ENCODE peak calls at places on chromosomes 13 and 19, in nine cellular contexts. One of them, this sample, is unnamed.

GRCh38 chr19:1027953-1028902 is 1.8 kb downstream of the CNN2 start:
- DNase-seq in transverse colon: peak; percentile 84
- DNase-seq in A549: peak; percentile 68
- DNase-seq in HepG2: peak; percentile 83
- DNase-seq in tibial nerve: no peak
- DNase-seq in ovary: peak; percentile 92
- DNase-seq in K562: peak; percentile 81
- DNase-seq in GM12878: no peak
- DNase-seq in stomach: peak; percentile 80
- DNase-seq in this sample: no peak

GRCh38 chr19:33631628-33631995 is 9.9 kb downstream of the CHST8 start:
- DNase-seq in HepG2: no peak
- DNase-seq in K562: no peak
- DNase-seq in GM12878: no peak
- DNase-seq in stomach: peak; percentile 3
- DNase-seq in transverse colon: no peak
- DNase-seq in ovary: no peak
- DNase-seq in tibial nerve: no peak
- DNase-seq in A549: no peak
- DNase-seq in this sample: no peak

GRCh38 chr13:59745395-59745788 is 418.3 kb downstream of the DIAPH3 start:
- DNase-seq in GM12878: no peak
- DNase-seq in stomach: no peak
- DNase-seq in K562: no peak
- DNase-seq in ovary: no peak
- DNase-seq in tibial nerve: no peak
- DNase-seq in HepG2: peak; percentile 25
- DNase-seq in transverse colon: no peak
- DNase-seq in A549: no peak
- DNase-seq in this sample: no peak

GRCh38 chr19:5804516-5805464 is at the start of gene NRTN:
- DNase-seq in ovary: peak; percentile 34
- DNase-seq in A549: no peak
- DNase-seq in transverse colon: peak; percentile 67
- DNase-seq in tibial nerve: no peak
- DNase-seq in K562: peak; percentile 85
- DNase-seq in stomach: peak; percentile 69
- DNase-seq in GM12878: no peak
- DNase-seq in HepG2: no peak
- DNase-seq in this sample: no peak

GRCh38 chr13:23440821-23441608 is 7.5 kb upstream of the SACS start:
- DNase-seq in GM12878: no peak
- DNase-seq in stomach: no peak
- DNase-seq in HepG2: no peak
- DNase-seq in ovary: no peak
- DNase-seq in A549: peak; percentile 20
- DNase-seq in K562: no peak
- DNase-seq in tibial nerve: no peak
- DNase-seq in transverse colon: no peak
- DNase-seq in this sample: no peak

GRCh38 chr13:106755542-106755941 is 187.6 kb upstream of the ARGLU1 start:
- DNase-seq in GM12878: no peak
- DNase-seq in HepG2: no peak
- DNase-seq in stomach: no peak
- DNase-seq in transverse colon: no peak
- DNase-seq in tibial nerve: no peak
- DNase-seq in K562: no peak
- DNase-seq in ovary: no peak
- DNase-seq in A549: no peak
- DNase-seq in this sample: no peak

GRCh38 chr19:24159707-24160106 is 72.7 kb downstream of the ZNF254 start:
- DNase-seq in GM12878: no peak
- DNase-seq in K562: no peak
- DNase-seq in stomach: no peak
- DNase-seq in transverse colon: no peak
- DNase-seq in A549: peak; percentile 35
- DNase-seq in HepG2: peak; percentile 29
- DNase-seq in tibial nerve: no peak
- DNase-seq in ovary: no peak
- DNase-seq in this sample: no peak

GRCh38 chr19:35088514-35088913 is 27.1 kb upstream of the FXYD3 start:
- DNase-seq in HepG2: no peak
- DNase-seq in tibial nerve: no peak
- DNase-seq in A549: peak; percentile 70
- DNase-seq in GM12878: no peak
- DNase-seq in transverse colon: no peak
- DNase-seq in K562: no peak
- DNase-seq in stomach: no peak
- DNase-seq in ovary: no peak
- DNase-seq in this sample: no peak

GRCh38 chr13:47480941-47481340 is 520.1 kb downstream of the SUCLA2 start:
- DNase-seq in K562: no peak
- DNase-seq in tibial nerve: no peak
- DNase-seq in stomach: no peak
- DNase-seq in transverse colon: no peak
- DNase-seq in HepG2: no peak
- DNase-seq in A549: no peak
- DNase-seq in GM12878: no peak
- DNase-seq in ovary: no peak
- DNase-seq in this sample: no peak
- TF ChIP-seq POLR2A in K562: no peak
- TF ChIP-seq POLR2A in tibial nerve: no peak
- TF ChIP-seq POLR2A in stomach: no peak
- TF ChIP-seq POLR2A in transverse colon: no peak
- TF ChIP-seq POLR2A in HepG2: no peak
- TF ChIP-seq POLR2A in A549: no peak
- TF ChIP-seq POLR2A in GM12878: no peak
- TF ChIP-seq POLR2A in ovary: no peak
- TF ChIP-seq POLR2A in this sample: no peak

DNA sequence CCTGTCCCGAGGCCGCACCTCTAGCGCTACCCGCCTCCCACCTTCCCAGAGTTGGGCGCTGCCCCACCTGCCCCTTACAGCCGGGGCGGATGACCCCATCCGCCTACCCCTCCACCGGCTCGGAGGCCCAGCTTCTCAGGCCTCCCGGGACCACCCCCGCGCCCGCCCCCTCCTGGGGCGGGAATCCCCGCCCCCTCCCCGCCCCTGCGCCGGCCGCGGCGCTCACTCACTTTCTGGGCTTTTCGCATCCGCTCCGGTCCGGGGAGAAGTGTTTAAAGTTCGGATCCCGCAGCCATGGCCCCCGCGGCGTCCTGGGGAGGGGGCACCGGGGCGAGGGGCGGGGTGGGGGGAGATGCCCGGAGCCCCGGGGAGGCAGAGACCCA is 448 bp downstream of the ERFL start:
- DNase-seq in transverse colon: peak; percentile 39
- DNase-seq in K562: peak; percentile 77
- DNase-seq in tibial nerve: no peak
- DNase-seq in HepG2: no peak
- DNase-seq in ovary: no peak
- DNase-seq in A549: no peak
- DNase-seq in GM12878: no peak
- DNase-seq in stomach: no peak
- DNase-seq in this sample: no peak
- TF ChIP-seq EP300 in transverse colon: no peak
- TF ChIP-seq EP300 in K562: no peak
- TF ChIP-seq EP300 in tibial nerve: no peak
- TF ChIP-seq EP300 in HepG2: no peak
- TF ChIP-seq EP300 in ovary: no peak
- TF ChIP-seq EP300 in A549: no peak
- TF ChIP-seq EP300 in GM12878: no peak
- TF ChIP-seq EP300 in stomach: no peak
- TF ChIP-seq EP300 in this sample: no peak

GRCh38 chr19:46614114-46614701 is 10.7 kb downstream of the PTGIR start:
- DNase-seq in GM12878: no peak
- DNase-seq in ovary: peak; percentile 88
- DNase-seq in K562: peak; percentile 88
- DNase-seq in A549: peak; percentile 86
- DNase-seq in stomach: peak; percentile 88
- DNase-seq in transverse colon: peak; percentile 88
- DNase-seq in HepG2: peak; percentile 61
- DNase-seq in tibial nerve: peak; percentile 91
- DNase-seq in this sample: peak; percentile 97
- H3K4me1 ChIP-seq in GM12878: peaks cover 47% of the 10 kb centered on the region
- H3K4me1 ChIP-seq in ovary: no peaks in the 10 kb centered on the region
- H3K4me1 ChIP-seq in K562: peaks cover 17% of the 10 kb centered on the region
- H3K4me1 ChIP-seq in A549: peaks cover 8% of the 10 kb centered on the region
- H3K4me1 ChIP-seq in stomach: peaks cover 45% of the 10 kb centered on the region
- H3K4me1 ChIP-seq in transverse colon: peaks cover 42% of the 10 kb centered on the region
- H3K4me1 ChIP-seq in HepG2: peaks cover 14% of the 10 kb centered on the region
- H3K4me1 ChIP-seq in tibial nerve: no peaks in the 10 kb centered on the region
- H3K4me1 ChIP-seq in this sample: peaks cover 38% of the 10 kb centered on the region

GRCh38 chr13:21297914-21298831 is 121.7 kb downstream of the MRPL57 start:
- DNase-seq in transverse colon: peak; percentile 90
- DNase-seq in ovary: peak; percentile 89
- DNase-seq in A549: peak; percentile 89
- DNase-seq in GM12878: peak; percentile 67
- DNase-seq in K562: peak; percentile 84
- DNase-seq in HepG2: peak; percentile 83
- DNase-seq in stomach: peak; percentile 86
- DNase-seq in tibial nerve: peak; percentile 70
- DNase-seq in this sample: peak; percentile 92
- TF ChIP-seq POLR2A in transverse colon: peak; percentile 35
- TF ChIP-seq POLR2A in ovary: no peak
- TF ChIP-seq POLR2A in A549: peak; percentile 43
- TF ChIP-seq POLR2A in GM12878: peak; percentile 27
- TF ChIP-seq POLR2A in K562: no peak
- TF ChIP-seq POLR2A in HepG2: no peak
- TF ChIP-seq POLR2A in stomach: no peak
- TF ChIP-seq POLR2A in tibial nerve: peak; percentile 41
- TF ChIP-seq POLR2A in this sample: no peak